ENCODE peak calls at places on chromosomes 7 and 10, in eight cellular contexts. Z, D, M, J, E, L, O and B are unnamed samples.

GRCh38 chr10:102140913-102141540 is 8.2 kb downstream of the PPRC1 start:
- DNase-seq in E (no peak), L (no peak), D (no peak), Z (no peak), J (no peak), M (no peak), O (no peak), B (no peak)

GRCh38 chr7:96236198-96237039 is 85.5 kb downstream of the SLC25A13 start:
- DNase-seq in L (no peak), J (no peak), M (no peak), O (no peak), E (no peak), Z (no peak), D (no peak), B (no peak)

GRCh38 chr10:114526112-114526496 is 121.8 kb upstream of the AFAP1L2 start:
- DNase-seq in D (no peak), L (no peak), Z (no peak), J (peak; percentile 27), M (no peak), E (no peak), O (peak; percentile 42), B (peak; percentile 41)

GRCh38 chr10:18159596-18159995 is 19.4 kb downstream of the CACNB2 start:
- DNase-seq in D (no peak), E (no peak), J (no peak), Z (no peak), L (no peak), O (no peak), M (no peak), B (no peak)

GRCh38 chr7:55537458-55537825 is 34.9 kb downstream of the VOPP1 start:
- DNase-seq in J (no peak), E (no peak), Z (no peak), M (no peak), D (no peak), O (no peak), L (no peak), B (no peak)

GRCh38 chr7:21086688-21087087 is 300.0 kb upstream of the SP8 start:
- DNase-seq in J (no peak), M (no peak), E (peak; percentile 93), Z (no peak), D (no peak), L (no peak), O (no peak), B (no peak)

GRCh38 chr10:132784582-132785432 is 1.1 kb downstream of the NKX6-2 start:
- DNase-seq in Z (no peak), O (no peak), M (no peak), J (no peak), D (no peak), L (no peak), E (no peak), B (no peak)

GRCh38 chr7:77415822-77416620 is at the start of gene GSAP:
- DNase-seq in D (peak; percentile 27), Z (peak; percentile 20), E (no peak), M (peak; percentile 42), J (peak; percentile 85), O (peak; percentile 38), L (peak; percentile 14), B (peak; percentile 81)

GRCh38 chr7:85185355-85186082 is 1.3 kb downstream of the SEMA3D start:
- DNase-seq in D (peak; percentile 33), L (no peak), M (peak; percentile 22), Z (no peak), J (no peak), O (no peak), E (no peak), B (peak; percentile 7)

GRCh38 chr7:35816514-35816913 is 15.7 kb downstream of the SEPTIN7 start:
- DNase-seq in D (no peak), E (no peak), Z (no peak), O (no peak), L (no peak), J (no peak), M (no peak), B (no peak)

GRCh38 chr7:87574630-87575029 is 26.1 kb downstream of the ABCB1 start:
- DNase-seq in L (no peak), O (no peak), D (no peak), J (no peak), Z (no peak), E (peak; percentile 40), M (no peak), B (peak; percentile 18)

GRCh38 chr7:44320794-44321371 is 4.5 kb downstream of the CAMK2B start:
- DNase-seq in Z (no peak), J (no peak), L (no peak), M (no peak), E (no peak), D (no peak), O (no peak), B (no peak)

GRCh38 chr10:80468002-80468401 is 13.9 kb downstream of the TSPAN14 start:
- DNase-seq in J (no peak), M (no peak), E (no peak), D (no peak), Z (no peak), O (no peak), L (peak; percentile 39), B (no peak)

GRCh38 chr7:35758421-35758820 is 42.4 kb upstream of the SEPTIN7 start:
- DNase-seq in E (no peak), J (peak; percentile 6), O (no peak), D (no peak), M (no peak), Z (no peak), L (no peak), B (peak; percentile 9)

GRCh38 chr10:86367339-86367951 is 850 bp upstream of the GRID1 start:
- DNase-seq in L (no peak), M (no peak), E (no peak), J (no peak), D (no peak), O (no peak), Z (no peak), B (no peak)

GRCh38 chr7:92631067-92631829 is 41.1 kb upstream of the FAM133B start:
- DNase-seq in Z (no peak), D (no peak), M (no peak), J (no peak), O (peak; percentile 22), L (no peak), E (no peak), B (no peak)